ENCODE peak calls at places on chromosome 4, in five cellular contexts. One of them, this sample, is unnamed.

GRCh38 chr4:103018391-103019318 is 850 bp downstream of the SLC9B1 start:
- DNase-seq in endothelial cell: no peak
- DNase-seq in activated T-cell treated with anti-CD3 and anti-CD28 coated beads, Interleukin-2, amount 50 U/mL, for 24 hours: peak
- DNase-seq in GM10248: no peak
- DNase-seq in SK-MEL-5: peak
- DNase-seq in this sample: no peak

GRCh38 chr4:149987330-149987751 is 90.9 kb upstream of the DCLK2 start:
- DNase-seq in endothelial cell: no peak
- DNase-seq in activated T-cell treated with anti-CD3 and anti-CD28 coated beads, Interleukin-2, amount 50 U/mL, for 24 hours: no peak
- DNase-seq in GM10248: no peak
- DNase-seq in SK-MEL-5: peak
- DNase-seq in this sample: peak

GRCh38 chr4:111697176-111697962 is 447.9 kb upstream of the FAM241A start:
- DNase-seq in endothelial cell: no peak
- DNase-seq in activated T-cell treated with anti-CD3 and anti-CD28 coated beads, Interleukin-2, amount 50 U/mL, for 24 hours: no peak
- DNase-seq in GM10248: no peak
- DNase-seq in SK-MEL-5: no peak
- DNase-seq in this sample: no peak

GRCh38 chr4:158788608-158789007 is 19.8 kb downstream of the FNIP2 start:
- DNase-seq in endothelial cell: no peak
- DNase-seq in activated T-cell treated with anti-CD3 and anti-CD28 coated beads, Interleukin-2, amount 50 U/mL, for 24 hours: no peak
- DNase-seq in GM10248: no peak
- DNase-seq in SK-MEL-5: no peak
- DNase-seq in this sample: no peak

GRCh38 chr4:955931-956381 is 17.4 kb downstream of the DGKQ start:
- DNase-seq in endothelial cell: no peak
- DNase-seq in activated T-cell treated with anti-CD3 and anti-CD28 coated beads, Interleukin-2, amount 50 U/mL, for 24 hours: no peak
- DNase-seq in GM10248: no peak
- DNase-seq in SK-MEL-5: no peak
- DNase-seq in this sample: no peak

GRCh38 chr4:6373541-6374410 is 98.6 kb downstream of the PPP2R2C start:
- DNase-seq in endothelial cell: no peak
- DNase-seq in activated T-cell treated with anti-CD3 and anti-CD28 coated beads, Interleukin-2, amount 50 U/mL, for 24 hours: no peak
- DNase-seq in GM10248: no peak
- DNase-seq in SK-MEL-5: no peak
- DNase-seq in this sample: no peak

GRCh38 chr4:172830295-172830764 is 338.3 kb upstream of the GALNT7 start:
- DNase-seq in endothelial cell: no peak
- DNase-seq in activated T-cell treated with anti-CD3 and anti-CD28 coated beads, Interleukin-2, amount 50 U/mL, for 24 hours: no peak
- DNase-seq in GM10248: peak
- DNase-seq in SK-MEL-5: peak
- DNase-seq in this sample: peak

GRCh38 chr4:52935317-52935716 is 73.2 kb downstream of the RASL11B start:
- DNase-seq in endothelial cell: no peak
- DNase-seq in activated T-cell treated with anti-CD3 and anti-CD28 coated beads, Interleukin-2, amount 50 U/mL, for 24 hours: no peak
- DNase-seq in GM10248: no peak
- DNase-seq in SK-MEL-5: no peak
- DNase-seq in this sample: no peak

GRCh38 chr4:36192922-36193321 is 51.4 kb downstream of the ARAP2 start:
- DNase-seq in endothelial cell: no peak
- DNase-seq in activated T-cell treated with anti-CD3 and anti-CD28 coated beads, Interleukin-2, amount 50 U/mL, for 24 hours: no peak
- DNase-seq in GM10248: no peak
- DNase-seq in SK-MEL-5: no peak
- DNase-seq in this sample: no peak